ENCODE peak calls at places on chromosome 20, in nine cellular contexts. U, K, I, J, D, N, Q, A and P are unnamed samples.

GRCh38 chr20:59253779-59254319 is 46.6 kb upstream of the EDN3 start:
- DNase-seq in D (no peak), Q (peak; percentile 20), A (no peak), U (peak; percentile 25), K (no peak), J (no peak), N (no peak), I (peak; percentile 26), P (no peak)

GRCh38 chr20:60262967-60263603 is 304.9 kb downstream of the CDH26 start:
- DNase-seq in D (no peak), U (peak; percentile 27), J (no peak), N (no peak), I (peak; percentile 26), K (peak; percentile 21), Q (peak; percentile 67), A (no peak), P (no peak)

GRCh38 chr20:19855426-19855825 is 97.4 kb downstream of the RIN2 start:
- DNase-seq in N (no peak), I (no peak), U (no peak), K (no peak), Q (no peak), A (no peak), J (no peak), D (no peak), P (no peak)

GRCh38 chr20:58970146-58970545 is 10.9 kb upstream of the NELFCD start:
- DNase-seq in J (no peak), N (no peak), K (no peak), D (no peak), Q (no peak), U (no peak), I (no peak), A (no peak), P (no peak)

GRCh38 chr20:47392015-47392720 is 35.7 kb upstream of the ZMYND8 start:
- DNase-seq in I (no peak), Q (peak; percentile 71), N (no peak), J (peak; percentile 95), A (no peak), D (no peak), K (peak; percentile 99), U (no peak), P (peak; percentile 97)

GRCh38 chr20:62396367-62397239 is 9.7 kb downstream of the RPS21 start:
- DNase-seq in K (no peak), N (no peak), I (no peak), A (no peak), U (no peak), Q (no peak), J (no peak), D (no peak), P (no peak)

GRCh38 chr20:62602550-62602949 is 39.8 kb upstream of the SLCO4A1 start:
- DNase-seq in J (no peak), Q (no peak), D (peak; percentile 33), U (peak; percentile 6), K (no peak), A (no peak), I (peak; percentile 32), N (peak; percentile 68), P (no peak)

GRCh38 chr20:47854687-47855212 is 69.5 kb upstream of the SULF2 start:
- DNase-seq in K (peak; percentile 65), Q (peak; percentile 87), N (no peak), J (peak; percentile 79), D (no peak), I (no peak), U (no peak), A (no peak), P (peak; percentile 55)

GRCh38 chr20:58331961-58332551 is 22.5 kb downstream of the RAB22A start:
- DNase-seq in N (no peak), D (no peak), K (no peak), A (no peak), J (no peak), U (no peak), Q (peak; percentile 14), I (no peak), P (no peak)

GRCh38 chr20:11676618-11677289 is 240.9 kb upstream of the BTBD3 start:
- DNase-seq in J (peak; percentile 56), K (peak; percentile 65), U (no peak), N (no peak), Q (peak; percentile 70), A (peak; percentile 60), D (peak; percentile 34), I (no peak), P (peak; percentile 2)

GRCh38 chr20:3071610-3072529 is at the start of gene OXT:
- DNase-seq in A (no peak), J (no peak), K (no peak), U (peak; percentile 73), Q (peak; percentile 50), D (peak; percentile 51), N (peak; percentile 71), I (peak; percentile 64), P (no peak)

GRCh38 chr20:51610111-51610510 is 67.6 kb upstream of the NFATC2 start:
- DNase-seq in N (no peak), U (no peak), D (no peak), A (no peak), J (no peak), I (no peak), Q (no peak), K (no peak), P (no peak)

GRCh38 chr20:8020314-8021079 is 936 bp upstream of the TMX4 start:
- DNase-seq in K (no peak), N (no peak), U (peak; percentile 53), D (no peak), A (no peak), I (no peak), Q (no peak), J (no peak), P (no peak)

GRCh38 chr20:62025832-62026563 is 39.7 kb downstream of the TAF4 start:
- DNase-seq in A (peak; percentile 49), U (peak; percentile 50), D (peak; percentile 44), Q (peak; percentile 44), N (peak; percentile 14), I (peak; percentile 8), K (no peak), J (peak; percentile 82), P (peak; percentile 47)

GRCh38 chr20:63293456-63293855 is 470 bp downstream of the COL20A1 start:
- DNase-seq in N (no peak), D (no peak), I (no peak), J (no peak), U (no peak), Q (no peak), K (no peak), A (no peak), P (no peak)

GRCh38 chr20:17928633-17929311 is 39.8 kb downstream of the SNX5 start:
- DNase-seq in U (no peak), A (no peak), D (no peak), N (peak; percentile 83), K (no peak), Q (peak; percentile 55), I (no peak), J (no peak), P (no peak)

GRCh38 chr20:52761867-52762266 is 210.3 kb upstream of the TSHZ2 start:
- DNase-seq in K (no peak), D (no peak), J (no peak), Q (no peak), A (no peak), U (no peak), N (no peak), I (no peak), P (no peak)

GRCh38 chr20:57166568-57167291 is 99.7 kb downstream of the BMP7 start:
- DNase-seq in Q (no peak), U (no peak), I (no peak), D (no peak), N (no peak), A (no peak), K (no peak), J (no peak), P (no peak)

GRCh38 chr20:58237318-58238182 is 9.1 kb upstream of the ANKRD60 start:
- DNase-seq in J (peak; percentile 40), D (no peak), Q (no peak), U (no peak), I (no peak), N (no peak), K (no peak), A (no peak), P (peak; percentile 35)

GRCh38 chr20:11540558-11540957 is 377.1 kb upstream of the BTBD3 start:
- DNase-seq in N (no peak), Q (no peak), D (no peak), A (no peak), J (no peak), U (no peak), I (no peak), K (no peak), P (no peak)

GRCh38 chr20:46012926-46013825 is 4.5 kb downstream of the MMP9 start:
- DNase-seq in J (no peak), A (no peak), K (no peak), D (no peak), N (no peak), U (no peak), Q (no peak), I (no peak), P (no peak)
- H3K4me3 ChIP-seq in J (no peak overlapping the region), A (no peak overlapping the region), K (peak overlapping the region; percentile 44), D (no peak overlapping the region), N (no peak overlapping the region), U (no peak overlapping the region), Q (no peak overlapping the region), I (peak overlapping the region; percentile 22), P (no peak overlapping the region)

DNA sequence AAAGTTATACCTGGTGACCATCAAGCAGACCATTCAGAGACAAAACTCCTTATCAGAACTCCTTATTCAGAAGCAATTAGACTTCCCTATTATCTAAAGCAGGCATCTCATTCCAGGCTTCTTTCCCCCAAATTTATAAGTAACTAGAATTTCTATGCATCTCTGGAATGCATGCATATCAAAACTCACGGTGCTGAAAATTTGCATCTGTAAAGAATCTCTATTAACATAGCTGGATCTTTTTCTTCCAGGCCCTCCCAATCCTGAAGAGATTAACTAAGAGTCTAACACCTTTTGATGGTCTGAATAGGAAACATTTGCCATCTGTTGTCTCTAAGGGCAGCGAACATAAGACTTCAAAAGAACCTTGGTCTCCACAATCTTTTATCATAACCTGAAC is 22.8 kb upstream of the SLC52A3 start:
- DNase-seq in K (no peak), N (no peak), I (no peak), J (no peak), U (no peak), Q (no peak), A (no peak), D (no peak), P (no peak)
- H3K4me3 ChIP-seq in K (no peak overlapping the region), N (no peak overlapping the region), I (no peak overlapping the region), J (no peak overlapping the region), U (no peak overlapping the region), Q (no peak overlapping the region), A (no peak overlapping the region), D (no peak overlapping the region), P (no peak overlapping the region)

GRCh38 chr20:9506337-9506821 is 8.0 kb upstream of the LAMP5 start:
- DNase-seq in K (no peak), U (no peak), J (no peak), Q (no peak), A (no peak), D (no peak), N (no peak), I (no peak), P (no peak)
- H3K4me3 ChIP-seq in K (no peak overlapping the region), U (no peak overlapping the region), J (no peak overlapping the region), Q (no peak overlapping the region), A (no peak overlapping the region), D (no peak overlapping the region), N (no peak overlapping the region), I (no peak overlapping the region), P (peak overlapping the region; percentile 36)

DNA sequence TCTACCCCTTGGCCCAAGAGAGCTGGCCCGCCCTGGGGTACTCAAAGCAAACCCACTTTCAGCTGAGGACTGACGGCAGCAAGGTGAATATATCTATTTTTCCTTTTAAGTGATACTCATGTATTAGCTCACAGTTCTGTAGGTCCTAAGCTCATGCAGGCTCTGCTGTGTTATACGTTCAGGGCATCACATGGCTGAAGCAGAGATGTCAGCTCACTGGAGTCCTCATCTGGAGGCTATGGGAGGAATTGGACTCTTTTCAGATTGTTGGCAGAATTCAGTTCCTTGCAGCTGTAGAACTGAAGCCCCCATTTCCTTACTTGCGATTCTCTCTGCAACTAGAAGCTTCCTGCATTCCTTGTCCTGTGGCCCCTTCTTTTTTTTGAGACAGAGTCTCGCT is 10.7 kb upstream of the SLC9A8 start:
- DNase-seq in A (no peak), K (no peak), Q (no peak), D (no peak), I (no peak), U (no peak), J (no peak), N (no peak), P (no peak)
- H3K4me3 ChIP-seq in A (no peak overlapping the region), K (no peak overlapping the region), Q (no peak overlapping the region), D (no peak overlapping the region), I (no peak overlapping the region), U (no peak overlapping the region), J (no peak overlapping the region), N (no peak overlapping the region), P (no peak overlapping the region)